ENCODE peak calls at places on chromosomes 5 and 9, in five cellular contexts. One of them, this sample, is unnamed.

GRCh38 chr5:179137643-179138567 is 77.7 kb downstream of the ZNF354C start:
- DNase-seq in Calu3: no peak
- DNase-seq in activated CD4-positive, alpha-beta T cell treated with anti-CD3 and anti-CD28 coated beads, Interleukin-2, amount 50 U/mL, for 48 hours: no peak
- DNase-seq in T47D: no peak
- DNase-seq in NCI-H1417: peak
- DNase-seq in this sample: no peak

GRCh38 chr5:177416334-177416733 is 7.0 kb upstream of the F12 start:
- DNase-seq in Calu3: peak
- DNase-seq in activated CD4-positive, alpha-beta T cell treated with anti-CD3 and anti-CD28 coated beads, Interleukin-2, amount 50 U/mL, for 48 hours: no peak
- DNase-seq in T47D: no peak
- DNase-seq in NCI-H1417: no peak
- DNase-seq in this sample: peak

GRCh38 chr9:33637881-33638280 is 113.8 kb downstream of the ANKRD18B start:
- DNase-seq in Calu3: no peak
- DNase-seq in activated CD4-positive, alpha-beta T cell treated with anti-CD3 and anti-CD28 coated beads, Interleukin-2, amount 50 U/mL, for 48 hours: no peak
- DNase-seq in T47D: no peak
- DNase-seq in NCI-H1417: peak
- DNase-seq in this sample: no peak

GRCh38 chr5:132474131-132474723 is 16.3 kb downstream of the IRF1 start:
- DNase-seq in Calu3: no peak
- DNase-seq in activated CD4-positive, alpha-beta T cell treated with anti-CD3 and anti-CD28 coated beads, Interleukin-2, amount 50 U/mL, for 48 hours: peak
- DNase-seq in T47D: no peak
- DNase-seq in NCI-H1417: no peak
- DNase-seq in this sample: no peak

GRCh38 chr5:32690153-32690552 is 21.0 kb upstream of the NPR3 start:
- DNase-seq in Calu3: no peak
- DNase-seq in activated CD4-positive, alpha-beta T cell treated with anti-CD3 and anti-CD28 coated beads, Interleukin-2, amount 50 U/mL, for 48 hours: no peak
- DNase-seq in T47D: peak
- DNase-seq in NCI-H1417: no peak
- DNase-seq in this sample: no peak

GRCh38 chr9:90433398-90433890 is 209.2 kb downstream of the DIRAS2 start:
- DNase-seq in Calu3: peak
- DNase-seq in activated CD4-positive, alpha-beta T cell treated with anti-CD3 and anti-CD28 coated beads, Interleukin-2, amount 50 U/mL, for 48 hours: no peak
- DNase-seq in T47D: peak
- DNase-seq in NCI-H1417: peak
- DNase-seq in this sample: peak

GRCh38 chr5:137203011-137203632 is 296.0 kb downstream of the SPOCK1 start:
- DNase-seq in Calu3: no peak
- DNase-seq in activated CD4-positive, alpha-beta T cell treated with anti-CD3 and anti-CD28 coated beads, Interleukin-2, amount 50 U/mL, for 48 hours: no peak
- DNase-seq in T47D: no peak
- DNase-seq in NCI-H1417: no peak
- DNase-seq in this sample: no peak

GRCh38 chr9:86082870-86083269 is 16.5 kb downstream of the GOLM1 start:
- DNase-seq in Calu3: no peak
- DNase-seq in activated CD4-positive, alpha-beta T cell treated with anti-CD3 and anti-CD28 coated beads, Interleukin-2, amount 50 U/mL, for 48 hours: no peak
- DNase-seq in T47D: no peak
- DNase-seq in NCI-H1417: no peak
- DNase-seq in this sample: peak

GRCh38 chr5:77558266-77558665 is 66.2 kb upstream of the WDR41 start:
- DNase-seq in Calu3: no peak
- DNase-seq in activated CD4-positive, alpha-beta T cell treated with anti-CD3 and anti-CD28 coated beads, Interleukin-2, amount 50 U/mL, for 48 hours: no peak
- DNase-seq in T47D: no peak
- DNase-seq in NCI-H1417: no peak
- DNase-seq in this sample: no peak

GRCh38 chr5:10460252-10460906 is 18.7 kb downstream of the ROPN1L start:
- DNase-seq in Calu3: no peak
- DNase-seq in activated CD4-positive, alpha-beta T cell treated with anti-CD3 and anti-CD28 coated beads, Interleukin-2, amount 50 U/mL, for 48 hours: no peak
- DNase-seq in T47D: no peak
- DNase-seq in NCI-H1417: no peak
- DNase-seq in this sample: no peak

GRCh38 chr9:112669326-112669725 is 48.6 kb downstream of the INIP start:
- DNase-seq in Calu3: no peak
- DNase-seq in activated CD4-positive, alpha-beta T cell treated with anti-CD3 and anti-CD28 coated beads, Interleukin-2, amount 50 U/mL, for 48 hours: no peak
- DNase-seq in T47D: peak
- DNase-seq in NCI-H1417: no peak
- DNase-seq in this sample: no peak

GRCh38 chr5:175743676-175744210 is 85.9 kb downstream of the HRH2 start:
- DNase-seq in Calu3: no peak
- DNase-seq in activated CD4-positive, alpha-beta T cell treated with anti-CD3 and anti-CD28 coated beads, Interleukin-2, amount 50 U/mL, for 48 hours: no peak
- DNase-seq in T47D: peak
- DNase-seq in NCI-H1417: no peak
- DNase-seq in this sample: peak

GRCh38 chr5:147479949-147480348 is 29.9 kb downstream of the DPYSL3 start:
- DNase-seq in Calu3: peak
- DNase-seq in activated CD4-positive, alpha-beta T cell treated with anti-CD3 and anti-CD28 coated beads, Interleukin-2, amount 50 U/mL, for 48 hours: no peak
- DNase-seq in T47D: no peak
- DNase-seq in NCI-H1417: no peak
- DNase-seq in this sample: no peak

GRCh38 chr5:157549283-157549629 is 26.3 kb downstream of the ADAM19 start:
- DNase-seq in Calu3: no peak
- DNase-seq in activated CD4-positive, alpha-beta T cell treated with anti-CD3 and anti-CD28 coated beads, Interleukin-2, amount 50 U/mL, for 48 hours: no peak
- DNase-seq in T47D: no peak
- DNase-seq in NCI-H1417: no peak
- DNase-seq in this sample: no peak

GRCh38 chr5:102754499-102755424 is at the start of gene PAM:
- DNase-seq in Calu3: peak
- DNase-seq in activated CD4-positive, alpha-beta T cell treated with anti-CD3 and anti-CD28 coated beads, Interleukin-2, amount 50 U/mL, for 48 hours: peak
- DNase-seq in T47D: peak
- DNase-seq in NCI-H1417: peak
- DNase-seq in this sample: peak

GRCh38 chr5:1479581-1480188 is 34.4 kb upstream of the SLC6A3 start:
- DNase-seq in Calu3: no peak
- DNase-seq in activated CD4-positive, alpha-beta T cell treated with anti-CD3 and anti-CD28 coated beads, Interleukin-2, amount 50 U/mL, for 48 hours: peak
- DNase-seq in T47D: peak
- DNase-seq in NCI-H1417: peak
- DNase-seq in this sample: peak

GRCh38 chr5:172774561-172775271 is 3.7 kb upstream of the DUSP1 start:
- DNase-seq in Calu3: no peak
- DNase-seq in activated CD4-positive, alpha-beta T cell treated with anti-CD3 and anti-CD28 coated beads, Interleukin-2, amount 50 U/mL, for 48 hours: no peak
- DNase-seq in T47D: no peak
- DNase-seq in NCI-H1417: no peak
- DNase-seq in this sample: no peak

GRCh38 chr9:89219637-89220036 is 41.0 kb upstream of the SHC3 start:
- DNase-seq in Calu3: no peak
- DNase-seq in activated CD4-positive, alpha-beta T cell treated with anti-CD3 and anti-CD28 coated beads, Interleukin-2, amount 50 U/mL, for 48 hours: no peak
- DNase-seq in T47D: no peak
- DNase-seq in NCI-H1417: no peak
- DNase-seq in this sample: no peak

GRCh38 chr5:991472-992267 is 16.9 kb upstream of the NKD2 start:
- DNase-seq in Calu3: no peak
- DNase-seq in activated CD4-positive, alpha-beta T cell treated with anti-CD3 and anti-CD28 coated beads, Interleukin-2, amount 50 U/mL, for 48 hours: no peak
- DNase-seq in T47D: no peak
- DNase-seq in NCI-H1417: no peak
- DNase-seq in this sample: no peak

GRCh38 chr9:136282272-136282861 is 21.5 kb downstream of the CCDC187 start:
- DNase-seq in Calu3: no peak
- DNase-seq in activated CD4-positive, alpha-beta T cell treated with anti-CD3 and anti-CD28 coated beads, Interleukin-2, amount 50 U/mL, for 48 hours: no peak
- DNase-seq in T47D: peak
- DNase-seq in NCI-H1417: peak
- DNase-seq in this sample: no peak

GRCh38 chr9:108549184-108549583 is 306.6 kb downstream of the ACTL7B start:
- DNase-seq in Calu3: peak
- DNase-seq in activated CD4-positive, alpha-beta T cell treated with anti-CD3 and anti-CD28 coated beads, Interleukin-2, amount 50 U/mL, for 48 hours: no peak
- DNase-seq in T47D: peak
- DNase-seq in NCI-H1417: no peak
- DNase-seq in this sample: no peak

GRCh38 chr9:131624636-131625241 is 79.4 kb downstream of the PRRT1B start:
- DNase-seq in Calu3: no peak
- DNase-seq in activated CD4-positive, alpha-beta T cell treated with anti-CD3 and anti-CD28 coated beads, Interleukin-2, amount 50 U/mL, for 48 hours: no peak
- DNase-seq in T47D: peak
- DNase-seq in NCI-H1417: no peak
- DNase-seq in this sample: no peak

GRCh38 chr5:41112486-41113455 is 41.6 kb upstream of the MROH2B start:
- DNase-seq in Calu3: no peak
- DNase-seq in activated CD4-positive, alpha-beta T cell treated with anti-CD3 and anti-CD28 coated beads, Interleukin-2, amount 50 U/mL, for 48 hours: no peak
- DNase-seq in T47D: no peak
- DNase-seq in NCI-H1417: no peak
- DNase-seq in this sample: peak

GRCh38 chr9:76465442-76466298 is 6.7 kb downstream of the GCNT1 start:
- DNase-seq in Calu3: no peak
- DNase-seq in activated CD4-positive, alpha-beta T cell treated with anti-CD3 and anti-CD28 coated beads, Interleukin-2, amount 50 U/mL, for 48 hours: no peak
- DNase-seq in T47D: no peak
- DNase-seq in NCI-H1417: no peak
- DNase-seq in this sample: no peak

GRCh38 chr9:97938081-97938644 is at the start of gene HEMGN:
- DNase-seq in Calu3: no peak
- DNase-seq in activated CD4-positive, alpha-beta T cell treated with anti-CD3 and anti-CD28 coated beads, Interleukin-2, amount 50 U/mL, for 48 hours: peak
- DNase-seq in T47D: no peak
- DNase-seq in NCI-H1417: no peak
- DNase-seq in this sample: no peak

GRCh38 chr5:148961261-148962199 is 101.3 kb downstream of the SH3TC2 start:
- DNase-seq in Calu3: peak
- DNase-seq in activated CD4-positive, alpha-beta T cell treated with anti-CD3 and anti-CD28 coated beads, Interleukin-2, amount 50 U/mL, for 48 hours: no peak
- DNase-seq in T47D: no peak
- DNase-seq in NCI-H1417: no peak
- DNase-seq in this sample: no peak

GRCh38 chr5:6810641-6811405 is 97.6 kb downstream of the TENT4A start:
- DNase-seq in Calu3: no peak
- DNase-seq in activated CD4-positive, alpha-beta T cell treated with anti-CD3 and anti-CD28 coated beads, Interleukin-2, amount 50 U/mL, for 48 hours: no peak
- DNase-seq in T47D: no peak
- DNase-seq in NCI-H1417: no peak
- DNase-seq in this sample: no peak

GRCh38 chr5:133245191-133246052 is 193.6 kb downstream of the HSPA4 start:
- DNase-seq in Calu3: peak
- DNase-seq in activated CD4-positive, alpha-beta T cell treated with anti-CD3 and anti-CD28 coated beads, Interleukin-2, amount 50 U/mL, for 48 hours: peak
- DNase-seq in T47D: no peak
- DNase-seq in NCI-H1417: peak
- DNase-seq in this sample: peak

GRCh38 chr5:122310886-122311285 is 1.2 kb upstream of the SNCAIP start:
- DNase-seq in Calu3: no peak
- DNase-seq in activated CD4-positive, alpha-beta T cell treated with anti-CD3 and anti-CD28 coated beads, Interleukin-2, amount 50 U/mL, for 48 hours: no peak
- DNase-seq in T47D: no peak
- DNase-seq in NCI-H1417: no peak
- DNase-seq in this sample: peak

GRCh38 chr9:98807070-98807810 is at the start of gene GALNT12:
- DNase-seq in Calu3: peak
- DNase-seq in activated CD4-positive, alpha-beta T cell treated with anti-CD3 and anti-CD28 coated beads, Interleukin-2, amount 50 U/mL, for 48 hours: peak
- DNase-seq in T47D: no peak
- DNase-seq in NCI-H1417: peak
- DNase-seq in this sample: peak

GRCh38 chr9:121324755-121325154 is 45.3 kb downstream of the STOM start:
- DNase-seq in Calu3: no peak
- DNase-seq in activated CD4-positive, alpha-beta T cell treated with anti-CD3 and anti-CD28 coated beads, Interleukin-2, amount 50 U/mL, for 48 hours: no peak
- DNase-seq in T47D: no peak
- DNase-seq in NCI-H1417: no peak
- DNase-seq in this sample: no peak

GRCh38 chr9:104177676-104178075 is 83.6 kb downstream of the SMC2 start:
- DNase-seq in Calu3: no peak
- DNase-seq in activated CD4-positive, alpha-beta T cell treated with anti-CD3 and anti-CD28 coated beads, Interleukin-2, amount 50 U/mL, for 48 hours: no peak
- DNase-seq in T47D: no peak
- DNase-seq in NCI-H1417: no peak
- DNase-seq in this sample: no peak

GRCh38 chr9:136940526-136941230 is 3.9 kb downstream of the FBXW5 start:
- DNase-seq in Calu3: no peak
- DNase-seq in activated CD4-positive, alpha-beta T cell treated with anti-CD3 and anti-CD28 coated beads, Interleukin-2, amount 50 U/mL, for 48 hours: no peak
- DNase-seq in T47D: no peak
- DNase-seq in NCI-H1417: no peak
- DNase-seq in this sample: no peak

This sample was measured in cardiac muscle cell.